ENCODE peak calls at places on chromosomes 12 and 14, in ten cellular contexts. U is AG10803; E is mesenteric fat pad; J is Right ventricle myocardium superior; Z is Caki2; V is stimulated activated CD4-positive, alpha-beta T cell treated with anti-CD3 and anti-CD28 coated beads, Interleukin-15, amount 100 ng/mL, for 1 hour; H is activated naive CD4-positive, alpha-beta T cell treated with Interleukin-2 at 50 U/mL for 16 hours; F is M059J; N is Calu3; X is tibial nerve. S is an unnamed sample.

GRCh38 chr14:89327771-89328212 is 89.2 kb downstream of the FOXN3 start:
- DNase-seq in H (no peak), U (peak), F (peak), Z (no peak), X (no peak), N (no peak), J (no peak), E (no peak), V (no peak), S (no peak)

GRCh38 chr14:20429801-20430669 is 5.9 kb downstream of the KLHL33 start:
- DNase-seq in F (no peak), H (no peak), Z (no peak), E (no peak), U (no peak), N (no peak), V (no peak), X (no peak), J (peak), S (no peak)

GRCh38 chr14:75615200-75615599 is 36.8 kb downstream of the FLVCR2 start:
- DNase-seq in V (no peak), J (peak), H (no peak), U (no peak), F (no peak), X (no peak), E (peak), Z (no peak), N (no peak), S (no peak)

GRCh38 chr12:66131067-66131688 is 628 bp upstream of the LLPH start:
- DNase-seq in U (no peak), Z (no peak), H (no peak), J (no peak), N (no peak), F (no peak), X (no peak), E (no peak), V (no peak), S (peak)

GRCh38 chr12:106195638-106196037 is 52.2 kb downstream of the CKAP4 start:
- DNase-seq in F (peak), V (no peak), E (no peak), X (peak), H (no peak), U (peak), J (peak), N (no peak), Z (no peak), S (no peak)

GRCh38 chr12:8887285-8887715 is 27.0 kb upstream of the PHC1 start:
- DNase-seq in H (no peak), V (no peak), E (no peak), U (no peak), X (no peak), J (no peak), F (no peak), Z (peak), N (no peak), S (no peak)

GRCh38 chr14:68015356-68016242 is 196.0 kb downstream of the RAD51B start:
- DNase-seq in H (no peak), V (no peak), U (no peak), X (no peak), J (no peak), N (no peak), E (no peak), Z (peak), F (peak), S (no peak)

GRCh38 chr12:22657538-22657937 is 32.6 kb downstream of the ETNK1 start:
- DNase-seq in Z (no peak), U (peak), J (no peak), H (no peak), F (peak), E (no peak), V (no peak), N (no peak), X (no peak), S (peak)

GRCh38 chr14:99380402-99380801 is 100.3 kb downstream of the SETD3 start:
- DNase-seq in Z (no peak), X (no peak), H (no peak), J (no peak), V (no peak), E (peak), N (no peak), F (no peak), U (no peak), S (no peak)

GRCh38 chr14:105091335-105092123 is 26.3 kb upstream of the GPR132 start:
- DNase-seq in U (peak), J (peak), H (no peak), V (no peak), N (peak), E (peak), Z (peak), X (no peak), F (peak), S (no peak)

GRCh38 chr12:108840605-108841328 is 16.6 kb downstream of the SSH1 start:
- DNase-seq in H (no peak), N (no peak), F (peak), U (peak), V (no peak), X (no peak), E (no peak), Z (no peak), J (no peak), S (peak)

GRCh38 chr14:75334191-75335051 is 55.8 kb downstream of the FOS start:
- DNase-seq in N (no peak), V (peak), H (peak), X (no peak), U (peak), F (no peak), Z (no peak), E (no peak), J (peak), S (no peak)

GRCh38 chr12:58291106-58291505 is 349.7 kb downstream of the ATP23 start:
- DNase-seq in N (no peak), J (no peak), U (no peak), F (no peak), X (no peak), Z (no peak), E (no peak), V (no peak), H (no peak), S (no peak)

GRCh38 chr12:96195845-96196451 is 1.8 kb downstream of the ELK3 start:
- DNase-seq in E (no peak), U (peak), V (no peak), N (peak), H (peak), J (no peak), F (peak), Z (peak), X (no peak), S (peak)

GRCh38 chr12:77940566-77940965 is 109.9 kb downstream of the NAV3 start:
- DNase-seq in V (no peak), E (no peak), U (peak), N (peak), X (no peak), J (no peak), F (peak), H (no peak), Z (no peak), S (peak)

S was measured in NCI-H82.